ENCODE peak calls at places on chromosome 16, in seven cellular contexts. B, D, H, W, U, G and P are unnamed samples.

GRCh38 chr16:58124601-58124915 is 4.6 kb downstream of the CFAP20 start:
- DNase-seq in B (no peak), D (no peak), H (no peak), W (no peak), U (no peak), G (no peak), P (no peak)

GRCh38 chr16:68711421-68712139 is 25.5 kb upstream of the CDH1 start:
- DNase-seq in B (no peak), D (no peak), H (no peak), W (no peak), U (no peak), G (no peak), P (no peak)

GRCh38 chr16:70614208-70614951 is 32.0 kb upstream of the IL34 start:
- DNase-seq in B (no peak), D (no peak), H (no peak), W (no peak), U (no peak), G (no peak), P (no peak)

GRCh38 chr16:57265850-57266530 is 18.5 kb downstream of the PLLP start:
- DNase-seq in B (no peak), D (no peak), H (no peak), W (peak; percentile 66), U (no peak), G (peak; percentile 73), P (peak; percentile 51)

GRCh38 chr16:84380405-84380804 is 12.1 kb downstream of the ATP2C2 start:
- DNase-seq in B (no peak), D (no peak), H (no peak), W (no peak), U (no peak), G (no peak), P (no peak)

GRCh38 chr16:55703003-55704001 is 47.5 kb downstream of the SLC6A2 start:
- DNase-seq in B (peak; percentile 23), D (peak; percentile 11), H (peak; percentile 18), W (peak; percentile 50), U (no peak), G (peak; percentile 44), P (peak; percentile 72)

GRCh38 chr16:10562361-10562899 is 18.0 kb downstream of the EMP2 start:
- DNase-seq in B (no peak), D (no peak), H (no peak), W (no peak), U (no peak), G (no peak), P (no peak)

GRCh38 chr16:22641030-22641671 is 130.5 kb downstream of the NPIPB5 start:
- DNase-seq in B (peak; percentile 9), D (no peak), H (no peak), W (no peak), U (no peak), G (peak; percentile 34), P (peak; percentile 70)

GRCh38 chr16:81265052-81265451 is 26.6 kb downstream of the BCO1 start:
- DNase-seq in B (no peak), D (no peak), H (no peak), W (no peak), U (no peak), G (no peak), P (no peak)

GRCh38 chr16:12971216-12971615 is 69.8 kb downstream of the SHISA9 start:
- DNase-seq in B (peak; percentile 71), D (no peak), H (peak; percentile 15), W (no peak), U (no peak), G (peak; percentile 31), P (peak; percentile 81)

GRCh38 chr16:31064882-31065461 is 9.1 kb downstream of the ZNF668 start:
- DNase-seq in B (peak; percentile 94), D (no peak), H (peak; percentile 55), W (peak; percentile 88), U (no peak), G (peak; percentile 96), P (peak; percentile 100)

GRCh38 chr16:67092227-67092626 is 17.5 kb upstream of the PHAF1 start:
- DNase-seq in B (peak; percentile 67), D (no peak), H (no peak), W (no peak), U (no peak), G (peak; percentile 82), P (no peak)

GRCh38 chr16:10782628-10783027 is 36.0 kb downstream of the TVP23A start:
- DNase-seq in B (no peak), D (no peak), H (no peak), W (no peak), U (no peak), G (no peak), P (no peak)

GRCh38 chr16:2782583-2783351 is 4.6 kb downstream of the PRSS33 start:
- DNase-seq in B (no peak), D (no peak), H (no peak), W (no peak), U (no peak), G (no peak), P (no peak)

GRCh38 chr16:56343661-56344517 is 81.5 kb downstream of the AMFR start:
- DNase-seq in B (no peak), D (no peak), H (no peak), W (no peak), U (no peak), G (no peak), P (no peak)

GRCh38 chr16:10978124-10978523 is 33.8 kb downstream of the CLEC16A start:
- DNase-seq in B (no peak), D (no peak), H (no peak), W (no peak), U (no peak), G (no peak), P (no peak)

GRCh38 chr16:86834451-86835035 is 256.2 kb downstream of the FOXL1 start:
- DNase-seq in B (peak; percentile 28), D (no peak), H (no peak), W (no peak), U (no peak), G (peak; percentile 81), P (peak; percentile 70)

GRCh38 chr16:35533683-35534082 is 2074.3 kb downstream of the TP53TG3F start:
- DNase-seq in B (no peak), D (no peak), H (no peak), W (no peak), U (no peak), G (no peak), P (no peak)

GRCh38 chr16:67399218-67399733 is 6.0 kb upstream of the TPPP3 start:
- DNase-seq in B (no peak), D (peak; percentile 43), H (peak; percentile 52), W (no peak), U (no peak), G (peak; percentile 32), P (no peak)

GRCh38 chr16:17331071-17331521 is 139.7 kb downstream of the XYLT1 start:
- DNase-seq in B (no peak), D (no peak), H (no peak), W (peak; percentile 92), U (no peak), G (no peak), P (no peak)

GRCh38 chr16:17327671-17328335 is 143.0 kb downstream of the XYLT1 start:
- DNase-seq in B (no peak), D (no peak), H (no peak), W (no peak), U (no peak), G (peak; percentile 39), P (no peak)

GRCh38 chr16:17329412-17329811 is 141.3 kb downstream of the XYLT1 start:
- DNase-seq in B (no peak), D (no peak), H (no peak), W (no peak), U (no peak), G (no peak), P (no peak)

GRCh38 chr16:17330019-17330570 is 140.7 kb downstream of the XYLT1 start:
- DNase-seq in B (no peak), D (no peak), H (no peak), W (no peak), U (no peak), G (no peak), P (no peak)

GRCh38 chr16:17328971-17329370 is 141.8 kb downstream of the XYLT1 start:
- DNase-seq in B (no peak), D (no peak), H (no peak), W (peak; percentile 80), U (no peak), G (no peak), P (no peak)
- H3K4me3 ChIP-seq in B (no peak overlapping the region), D (no peak overlapping the region), H (no peak overlapping the region), W (no peak overlapping the region), U (no peak overlapping the region), G (no peak overlapping the region), P (no peak overlapping the region)

GRCh38 chr16:49837673-49838360 is 18.1 kb downstream of the ZNF423 start:
- DNase-seq in B (no peak), D (no peak), H (no peak), W (no peak), U (no peak), G (no peak), P (no peak)
- H3K4me3 ChIP-seq in B (no peak overlapping the region), D (no peak overlapping the region), H (no peak overlapping the region), W (no peak overlapping the region), U (no peak overlapping the region), G (no peak overlapping the region), P (no peak overlapping the region)

DNA sequence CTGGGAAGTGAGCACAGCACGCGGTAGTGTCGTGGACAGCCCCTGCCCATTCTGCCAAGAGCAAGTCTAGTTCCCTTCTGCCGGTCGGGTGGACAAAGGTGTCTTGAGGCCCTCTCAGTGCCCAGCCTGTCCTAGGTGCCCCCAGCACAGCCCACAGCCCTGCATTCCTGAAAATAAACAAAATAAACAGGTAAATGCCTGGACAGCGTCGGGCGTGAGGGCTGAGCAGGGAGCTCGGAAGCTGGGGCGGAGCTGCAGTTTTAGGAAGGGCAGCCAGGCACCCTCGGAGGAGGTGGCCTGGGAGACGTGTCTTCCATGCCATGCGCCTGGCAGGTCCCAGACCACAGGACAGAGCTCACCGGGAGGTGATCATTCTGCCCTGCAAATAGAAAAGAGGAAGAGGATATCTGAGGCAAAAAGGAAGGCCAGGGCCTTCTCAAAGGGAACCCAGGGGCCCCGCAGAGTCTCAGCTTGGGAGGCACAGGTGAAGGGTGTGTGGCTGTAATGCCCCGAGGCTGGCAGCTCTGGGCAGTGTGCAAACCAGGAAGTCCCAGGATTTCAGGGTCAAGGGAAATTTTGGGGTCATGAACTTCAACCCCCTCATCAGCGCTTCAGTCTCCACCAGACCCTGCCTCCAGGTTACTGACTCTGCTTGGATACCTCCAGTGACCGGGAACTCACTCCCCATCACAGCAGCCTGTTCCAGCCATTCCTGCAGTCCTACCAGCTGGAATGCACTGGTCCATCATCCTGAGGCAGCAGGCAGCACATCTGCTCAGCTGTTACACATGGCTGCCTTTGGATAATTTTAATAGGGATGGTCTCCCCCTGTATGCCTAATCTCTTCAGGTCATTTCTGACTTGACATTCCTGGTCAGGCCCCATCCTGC is 1.7 kb downstream of the ZNF469 start:
- DNase-seq in B (no peak), D (no peak), H (no peak), W (no peak), U (no peak), G (no peak), P (no peak)
- H3K4me3 ChIP-seq in B (peak overlapping the region; percentile 62), D (no peak overlapping the region), H (peak overlapping the region; percentile 77), W (no peak overlapping the region), U (no peak overlapping the region), G (peak overlapping the region; percentile 63), P (no peak overlapping the region)

DNA sequence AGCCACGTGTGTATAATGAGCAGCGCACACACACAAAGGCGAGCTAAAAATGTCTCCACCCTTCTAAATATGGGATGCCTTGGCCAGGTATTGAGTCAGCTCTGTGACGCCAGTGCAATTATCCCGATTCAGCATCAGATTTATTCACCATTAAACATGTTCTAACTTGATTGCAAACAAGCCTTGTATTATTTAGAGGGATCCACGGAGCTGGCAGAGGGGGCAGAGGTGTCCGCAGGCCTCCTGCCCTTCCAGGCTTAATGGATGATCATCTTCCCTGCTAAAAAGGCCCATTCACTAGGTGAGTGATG is 591.7 kb downstream of the MAF start:
- DNase-seq in B (no peak), D (no peak), H (no peak), W (no peak), U (no peak), G (no peak), P (no peak)
- H3K4me3 ChIP-seq in B (no peak overlapping the region), D (no peak overlapping the region), H (no peak overlapping the region), W (no peak overlapping the region), U (no peak overlapping the region), G (no peak overlapping the region), P (no peak overlapping the region)